ENCODE peak calls at places on chromosomes 5 and 9, in seven cellular contexts. One of them, this sample, is unnamed. For H3K27me3, the result is how much of the 10 kb centered on the place peaks cover.

GRCh38 chr5:109374625-109375024 is 35.1 kb downstream of the PJA2 start:
- DNase-seq in adrenal gland: no peak
- DNase-seq in heart left ventricle: no peak
- DNase-seq in tibial nerve: no peak
- DNase-seq in HepG2: no peak
- DNase-seq in IMR-90: no peak
- DNase-seq in sigmoid colon: no peak
- DNase-seq in this sample: no peak

GRCh38 chr9:121558423-121558950 is 58.8 kb upstream of the GGTA1 start:
- DNase-seq in sigmoid colon: no peak
- DNase-seq in heart left ventricle: no peak
- DNase-seq in adrenal gland: no peak
- DNase-seq in HepG2: no peak
- DNase-seq in IMR-90: no peak
- DNase-seq in tibial nerve: no peak
- DNase-seq in this sample: no peak

GRCh38 chr9:77917800-77918199 is 113.8 kb downstream of the GNAQ start:
- DNase-seq in adrenal gland: no peak
- DNase-seq in heart left ventricle: no peak
- DNase-seq in HepG2: no peak
- DNase-seq in IMR-90: no peak
- DNase-seq in sigmoid colon: no peak
- DNase-seq in tibial nerve: no peak
- DNase-seq in this sample: no peak

GRCh38 chr9:20872340-20872977 is 159.0 kb downstream of the HACD4 start:
- DNase-seq in HepG2: no peak
- DNase-seq in tibial nerve: no peak
- DNase-seq in adrenal gland: no peak
- DNase-seq in sigmoid colon: no peak
- DNase-seq in heart left ventricle: no peak
- DNase-seq in IMR-90: peak
- DNase-seq in this sample: no peak

GRCh38 chr9:110538621-110539020 is 40.9 kb downstream of the SVEP1 start:
- DNase-seq in HepG2: no peak
- DNase-seq in tibial nerve: no peak
- DNase-seq in heart left ventricle: no peak
- DNase-seq in IMR-90: peak
- DNase-seq in sigmoid colon: no peak
- DNase-seq in adrenal gland: no peak
- DNase-seq in this sample: no peak

GRCh38 chr5:17882760-17883488 is 248.7 kb downstream of the TAF11L14 start:
- DNase-seq in adrenal gland: no peak
- DNase-seq in HepG2: no peak
- DNase-seq in sigmoid colon: no peak
- DNase-seq in heart left ventricle: no peak
- DNase-seq in tibial nerve: no peak
- DNase-seq in IMR-90: no peak
- DNase-seq in this sample: no peak

GRCh38 chr5:140205216-140205615 is 30.2 kb downstream of the CYSTM1 start:
- DNase-seq in heart left ventricle: no peak
- DNase-seq in adrenal gland: peak
- DNase-seq in sigmoid colon: no peak
- DNase-seq in tibial nerve: no peak
- DNase-seq in IMR-90: no peak
- DNase-seq in HepG2: no peak
- DNase-seq in this sample: no peak

GRCh38 chr5:9468070-9468388 is 77.8 kb downstream of the SEMA5A start:
- DNase-seq in IMR-90: peak
- DNase-seq in HepG2: no peak
- DNase-seq in sigmoid colon: no peak
- DNase-seq in heart left ventricle: no peak
- DNase-seq in tibial nerve: no peak
- DNase-seq in adrenal gland: no peak
- DNase-seq in this sample: peak

GRCh38 chr5:71471193-71471592 is 15.7 kb downstream of the BDP1 start:
- DNase-seq in HepG2: no peak
- DNase-seq in IMR-90: peak
- DNase-seq in adrenal gland: peak
- DNase-seq in sigmoid colon: no peak
- DNase-seq in heart left ventricle: no peak
- DNase-seq in tibial nerve: no peak
- DNase-seq in this sample: no peak

GRCh38 chr5:51203598-51203997 is 179.7 kb upstream of the ISL1 start:
- DNase-seq in IMR-90: no peak
- DNase-seq in heart left ventricle: no peak
- DNase-seq in HepG2: no peak
- DNase-seq in adrenal gland: no peak
- DNase-seq in sigmoid colon: no peak
- DNase-seq in tibial nerve: no peak
- DNase-seq in this sample: no peak

GRCh38 chr5:72106922-72107873 is at the start of gene MAP1B:
- DNase-seq in adrenal gland: peak
- DNase-seq in tibial nerve: peak
- DNase-seq in heart left ventricle: peak
- DNase-seq in sigmoid colon: peak
- DNase-seq in HepG2: peak
- DNase-seq in IMR-90: peak
- DNase-seq in this sample: peak

GRCh38 chr9:123757960-123758359 is 172.0 kb downstream of the DENND1A start:
- DNase-seq in sigmoid colon: no peak
- DNase-seq in adrenal gland: peak
- DNase-seq in heart left ventricle: no peak
- DNase-seq in tibial nerve: no peak
- DNase-seq in HepG2: no peak
- DNase-seq in IMR-90: no peak
- DNase-seq in this sample: no peak
- TF ChIP-seq POLR2A in sigmoid colon: no peak
- TF ChIP-seq POLR2A in adrenal gland: no peak
- TF ChIP-seq POLR2A in heart left ventricle: no peak
- TF ChIP-seq POLR2A in tibial nerve: no peak
- TF ChIP-seq POLR2A in HepG2: no peak
- TF ChIP-seq POLR2A in IMR-90: no peak
- TF ChIP-seq POLR2A in this sample: no peak

GRCh38 chr9:105694848-105695581 is 674 bp downstream of the TMEM38B start:
- DNase-seq in HepG2: peak
- DNase-seq in adrenal gland: peak
- DNase-seq in tibial nerve: peak
- DNase-seq in IMR-90: peak
- DNase-seq in heart left ventricle: peak
- DNase-seq in sigmoid colon: peak
- DNase-seq in this sample: peak
- H3K27me3 ChIP-seq in HepG2: under half
- H3K27me3 ChIP-seq in adrenal gland: under half
- H3K27me3 ChIP-seq in tibial nerve: under half
- H3K27me3 ChIP-seq in IMR-90: under half
- H3K27me3 ChIP-seq in heart left ventricle: under half
- H3K27me3 ChIP-seq in sigmoid colon: under half
- H3K27me3 ChIP-seq in this sample: under half

GRCh38 chr5:138753794-138754698 is 821 bp downstream of the CTNNA1 start:
- DNase-seq in heart left ventricle: peak
- DNase-seq in IMR-90: peak
- DNase-seq in sigmoid colon: peak
- DNase-seq in HepG2: peak
- DNase-seq in tibial nerve: peak
- DNase-seq in adrenal gland: peak
- DNase-seq in this sample: peak
- TF ChIP-seq POLR2A in heart left ventricle: peak
- TF ChIP-seq POLR2A in IMR-90: no peak
- TF ChIP-seq POLR2A in sigmoid colon: peak
- TF ChIP-seq POLR2A in HepG2: no peak
- TF ChIP-seq POLR2A in tibial nerve: no peak
- TF ChIP-seq POLR2A in adrenal gland: no peak
- TF ChIP-seq POLR2A in this sample: peak

DNA sequence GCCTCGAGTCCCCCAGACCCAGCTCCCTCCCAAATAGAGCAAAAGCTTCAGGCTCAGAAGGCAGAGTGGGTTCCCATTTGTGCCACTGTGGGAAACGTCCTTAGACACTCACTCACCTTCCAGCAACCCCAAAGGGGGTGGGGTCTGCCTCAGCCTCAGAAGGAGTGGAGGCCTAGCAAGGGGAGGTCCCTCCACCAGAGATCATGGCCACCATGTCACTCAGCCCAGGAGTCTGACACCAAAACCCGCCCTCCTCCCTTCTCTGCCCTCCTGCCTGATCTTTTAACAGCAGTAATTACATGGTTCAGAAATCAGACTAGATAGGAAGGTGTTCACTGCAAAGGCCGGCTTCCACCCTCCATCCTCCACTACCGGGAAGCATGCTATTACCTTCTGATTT is 33.7 kb upstream of the NTNG2 start:
- DNase-seq in sigmoid colon: no peak
- DNase-seq in IMR-90: no peak
- DNase-seq in tibial nerve: no peak
- DNase-seq in heart left ventricle: no peak
- DNase-seq in adrenal gland: no peak
- DNase-seq in HepG2: no peak
- DNase-seq in this sample: no peak
- H3K27me3 ChIP-seq in sigmoid colon: under half
- H3K27me3 ChIP-seq in IMR-90: half or more
- H3K27me3 ChIP-seq in tibial nerve: under half
- H3K27me3 ChIP-seq in heart left ventricle: under half
- H3K27me3 ChIP-seq in adrenal gland: under half
- H3K27me3 ChIP-seq in HepG2: half or more
- H3K27me3 ChIP-seq in this sample: under half

GRCh38 chr9:93575706-93576295 is 583 bp upstream of the PHF2 start:
- DNase-seq in tibial nerve: no peak
- DNase-seq in heart left ventricle: peak
- DNase-seq in IMR-90: peak
- DNase-seq in HepG2: no peak
- DNase-seq in adrenal gland: peak
- DNase-seq in sigmoid colon: no peak
- DNase-seq in this sample: peak
- TF ChIP-seq POLR2A in tibial nerve: peak
- TF ChIP-seq POLR2A in heart left ventricle: no peak
- TF ChIP-seq POLR2A in IMR-90: peak
- TF ChIP-seq POLR2A in HepG2: no peak
- TF ChIP-seq POLR2A in adrenal gland: no peak
- TF ChIP-seq POLR2A in sigmoid colon: no peak
- TF ChIP-seq POLR2A in this sample: peak

DNA sequence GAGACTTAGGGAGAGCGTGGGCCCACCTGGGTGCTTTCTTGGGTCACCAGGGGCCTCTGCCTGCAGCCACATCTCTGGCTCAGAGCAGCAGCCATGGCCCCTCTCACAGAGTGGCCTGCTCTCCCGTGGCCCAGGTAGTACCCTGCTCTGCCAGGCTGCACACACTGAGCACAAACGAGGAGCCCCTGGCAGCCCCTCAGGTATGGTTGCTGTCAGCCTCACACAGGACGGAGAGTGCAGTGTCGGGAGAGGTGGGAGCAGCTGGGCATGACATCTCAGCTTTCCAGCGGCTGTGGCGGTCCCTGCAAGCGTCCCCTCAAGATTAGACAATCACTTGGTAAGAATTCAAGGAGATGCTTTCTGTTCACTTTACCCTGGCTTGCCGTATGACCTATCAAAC is 137.0 kb upstream of the IRX4 start:
- DNase-seq in sigmoid colon: no peak
- DNase-seq in IMR-90: no peak
- DNase-seq in adrenal gland: no peak
- DNase-seq in tibial nerve: no peak
- DNase-seq in HepG2: no peak
- DNase-seq in heart left ventricle: no peak
- DNase-seq in this sample: no peak
- H3K27me3 ChIP-seq in sigmoid colon: under half
- H3K27me3 ChIP-seq in IMR-90: under half
- H3K27me3 ChIP-seq in adrenal gland: under half
- H3K27me3 ChIP-seq in tibial nerve: under half
- H3K27me3 ChIP-seq in HepG2: under half
- H3K27me3 ChIP-seq in heart left ventricle: under half
- H3K27me3 ChIP-seq in this sample: under half

This sample was measured in uterus.